ENCODE peak calls at places on chromosomes 13 and 19, in six cellular contexts. One of them, this sample, is unnamed.
A peak's percentile ranks its signal among the peaks of the same experiment; 100 is the strongest.

GRCh38 chr19:19661141-19661674 is 2.3 kb downstream of the ATP13A1 start:
- DNase-seq in upper lobe of right lung: no peak
- DNase-seq in K562: no peak
- DNase-seq in MM.1S: no peak
- DNase-seq in AG04450: no peak
- DNase-seq in sigmoid colon: peak; percentile 40
- DNase-seq in this sample: no peak

GRCh38 chr13:51453308-51453958 is 597 bp upstream of the INTS6 start:
- DNase-seq in sigmoid colon: peak; percentile 92
- DNase-seq in K562: peak; percentile 62
- DNase-seq in AG04450: no peak
- DNase-seq in MM.1S: peak; percentile 59
- DNase-seq in upper lobe of right lung: peak; percentile 94
- DNase-seq in this sample: peak; percentile 73

GRCh38 chr13:113291997-113292862 is 4.8 kb upstream of the LAMP1 start:
- DNase-seq in MM.1S: no peak
- DNase-seq in sigmoid colon: no peak
- DNase-seq in upper lobe of right lung: peak; percentile 83
- DNase-seq in K562: peak; percentile 47
- DNase-seq in AG04450: no peak
- DNase-seq in this sample: no peak

GRCh38 chr13:110365876-110366275 is 58.8 kb downstream of the COL4A2 start:
- DNase-seq in upper lobe of right lung: no peak
- DNase-seq in MM.1S: no peak
- DNase-seq in K562: no peak
- DNase-seq in sigmoid colon: no peak
- DNase-seq in AG04450: no peak
- DNase-seq in this sample: no peak

GRCh38 chr13:50592412-50593145 is 250.9 kb downstream of the DLEU7 start:
- DNase-seq in upper lobe of right lung: no peak
- DNase-seq in sigmoid colon: no peak
- DNase-seq in MM.1S: no peak
- DNase-seq in AG04450: no peak
- DNase-seq in K562: no peak
- DNase-seq in this sample: no peak

GRCh38 chr13:102517959-102518358 is 78.8 kb upstream of the TPP2 start:
- DNase-seq in upper lobe of right lung: no peak
- DNase-seq in MM.1S: no peak
- DNase-seq in sigmoid colon: no peak
- DNase-seq in K562: no peak
- DNase-seq in AG04450: no peak
- DNase-seq in this sample: no peak

GRCh38 chr19:21202865-21203494 is 61.1 kb downstream of the ZNF431 start:
- DNase-seq in sigmoid colon: no peak
- DNase-seq in K562: peak; percentile 63
- DNase-seq in AG04450: no peak
- DNase-seq in MM.1S: peak; percentile 33
- DNase-seq in upper lobe of right lung: no peak
- DNase-seq in this sample: no peak

GRCh38 chr13:40149611-40150283 is 494.3 kb downstream of the COG6 start:
- DNase-seq in K562: no peak
- DNase-seq in MM.1S: no peak
- DNase-seq in sigmoid colon: peak; percentile 79
- DNase-seq in AG04450: peak; percentile 21
- DNase-seq in upper lobe of right lung: no peak
- DNase-seq in this sample: no peak

GRCh38 chr19:33468361-33469170 is 53.0 kb downstream of the PEPD start:
- DNase-seq in AG04450: no peak
- DNase-seq in MM.1S: no peak
- DNase-seq in K562: no peak
- DNase-seq in sigmoid colon: no peak
- DNase-seq in upper lobe of right lung: peak; percentile 43
- DNase-seq in this sample: no peak

GRCh38 chr19:10991076-10991475 is 30.2 kb downstream of the SMARCA4 start:
- DNase-seq in sigmoid colon: no peak
- DNase-seq in AG04450: no peak
- DNase-seq in upper lobe of right lung: no peak
- DNase-seq in MM.1S: no peak
- DNase-seq in K562: no peak
- DNase-seq in this sample: no peak

GRCh38 chr13:30725331-30726085 is 9.8 kb upstream of the ALOX5AP start:
- DNase-seq in sigmoid colon: no peak
- DNase-seq in AG04450: no peak
- DNase-seq in MM.1S: no peak
- DNase-seq in upper lobe of right lung: no peak
- DNase-seq in K562: no peak
- DNase-seq in this sample: no peak

GRCh38 chr19:35229601-35230000 is 1.1 kb upstream of the FAM187B start:
- DNase-seq in AG04450: no peak
- DNase-seq in upper lobe of right lung: peak; percentile 18
- DNase-seq in K562: no peak
- DNase-seq in MM.1S: no peak
- DNase-seq in sigmoid colon: no peak
- DNase-seq in this sample: no peak

GRCh38 chr19:21603431-21604153 is 98.2 kb downstream of the ZNF429 start:
- DNase-seq in K562: no peak
- DNase-seq in AG04450: no peak
- DNase-seq in sigmoid colon: no peak
- DNase-seq in upper lobe of right lung: no peak
- DNase-seq in MM.1S: no peak
- DNase-seq in this sample: no peak

GRCh38 chr13:73622375-73622774 is 511.8 kb downstream of the KLF12 start:
- DNase-seq in AG04450: no peak
- DNase-seq in MM.1S: no peak
- DNase-seq in sigmoid colon: no peak
- DNase-seq in upper lobe of right lung: no peak
- DNase-seq in K562: no peak
- DNase-seq in this sample: no peak

GRCh38 chr13:100533588-100534041 is 55.0 kb downstream of the GGACT start:
- DNase-seq in upper lobe of right lung: no peak
- DNase-seq in sigmoid colon: no peak
- DNase-seq in K562: no peak
- DNase-seq in AG04450: no peak
- DNase-seq in MM.1S: no peak
- DNase-seq in this sample: no peak

GRCh38 chr19:33902802-33903488 is 106.3 kb downstream of the KCTD15 start:
- DNase-seq in MM.1S: no peak
- DNase-seq in sigmoid colon: no peak
- DNase-seq in upper lobe of right lung: no peak
- DNase-seq in K562: peak; percentile 70
- DNase-seq in AG04450: no peak
- DNase-seq in this sample: no peak

GRCh38 chr13:28089065-28089464 is 11.3 kb downstream of the FLT3 start:
- DNase-seq in upper lobe of right lung: no peak
- DNase-seq in MM.1S: no peak
- DNase-seq in AG04450: no peak
- DNase-seq in K562: no peak
- DNase-seq in sigmoid colon: no peak
- DNase-seq in this sample: no peak

GRCh38 chr19:45954132-45954531 is 19.5 kb downstream of the NOVA2 start:
- DNase-seq in upper lobe of right lung: no peak
- DNase-seq in AG04450: no peak
- DNase-seq in MM.1S: no peak
- DNase-seq in K562: no peak
- DNase-seq in sigmoid colon: no peak
- DNase-seq in this sample: no peak

GRCh38 chr19:45952341-45952690 is 21.3 kb downstream of the NOVA2 start:
- DNase-seq in sigmoid colon: no peak
- DNase-seq in K562: no peak
- DNase-seq in MM.1S: no peak
- DNase-seq in AG04450: no peak
- DNase-seq in upper lobe of right lung: no peak
- DNase-seq in this sample: no peak

GRCh38 chr19:45952691-45953505 is 20.8 kb downstream of the NOVA2 start:
- DNase-seq in K562: peak; percentile 89
- DNase-seq in MM.1S: peak; percentile 17
- DNase-seq in upper lobe of right lung: no peak
- DNase-seq in AG04450: peak; percentile 18
- DNase-seq in sigmoid colon: no peak
- DNase-seq in this sample: peak; percentile 29

GRCh38 chr19:45955905-45956608 is 17.6 kb downstream of the NOVA2 start:
- DNase-seq in AG04450: no peak
- DNase-seq in sigmoid colon: peak; percentile 77
- DNase-seq in MM.1S: no peak
- DNase-seq in K562: no peak
- DNase-seq in upper lobe of right lung: no peak
- DNase-seq in this sample: no peak

DNA sequence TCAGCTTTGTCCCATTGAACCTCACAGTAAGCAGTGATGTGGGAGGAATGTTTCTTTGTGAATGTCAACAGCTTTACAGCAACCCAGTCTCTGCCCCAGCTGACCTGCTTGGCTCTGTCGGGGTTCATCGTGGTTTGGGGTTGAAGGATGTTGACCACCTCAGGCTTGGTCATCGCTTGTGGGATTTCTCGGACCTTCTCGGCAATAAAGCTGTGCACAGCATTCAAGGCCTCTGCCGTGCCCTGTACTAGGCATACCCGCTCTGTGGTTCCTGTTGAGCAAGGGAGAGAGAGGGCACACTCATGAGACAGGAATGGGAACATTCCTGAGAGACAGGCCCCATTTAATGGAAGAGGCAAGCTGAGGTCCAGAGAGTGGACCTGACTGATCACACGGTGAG is 20.0 kb downstream of the NOVA2 start:
- DNase-seq in upper lobe of right lung: no peak
- DNase-seq in AG04450: no peak
- DNase-seq in K562: no peak
- DNase-seq in sigmoid colon: no peak
- DNase-seq in MM.1S: no peak
- DNase-seq in this sample: no peak
- H3K27ac ChIP-seq in upper lobe of right lung: peak overlapping the region; percentile 36
- H3K27ac ChIP-seq in AG04450: no peak overlapping the region
- H3K27ac ChIP-seq in K562: no peak overlapping the region
- H3K27ac ChIP-seq in sigmoid colon: no peak overlapping the region
- H3K27ac ChIP-seq in MM.1S: no peak overlapping the region
- H3K27ac ChIP-seq in this sample: no peak overlapping the region

GRCh38 chr13:76887070-76887563 is 912 bp upstream of the KCTD12 start:
- DNase-seq in upper lobe of right lung: no peak
- DNase-seq in AG04450: no peak
- DNase-seq in MM.1S: no peak
- DNase-seq in sigmoid colon: no peak
- DNase-seq in K562: no peak
- DNase-seq in this sample: no peak

GRCh38 chr13:76886005-76886291 is 257 bp downstream of the KCTD12 start:
- DNase-seq in MM.1S: no peak
- DNase-seq in sigmoid colon: no peak
- DNase-seq in upper lobe of right lung: no peak
- DNase-seq in AG04450: no peak
- DNase-seq in K562: no peak
- DNase-seq in this sample: no peak

GRCh38 chr13:76884571-76885202 is 1.5 kb downstream of the KCTD12 start:
- DNase-seq in AG04450: no peak
- DNase-seq in MM.1S: no peak
- DNase-seq in sigmoid colon: peak; percentile 66
- DNase-seq in upper lobe of right lung: no peak
- DNase-seq in K562: no peak
- DNase-seq in this sample: no peak

GRCh38 chr13:76885203-76886004 is 801 bp downstream of the KCTD12 start:
- DNase-seq in MM.1S: peak; percentile 71
- DNase-seq in upper lobe of right lung: peak; percentile 88
- DNase-seq in K562: peak; percentile 9
- DNase-seq in sigmoid colon: peak; percentile 90
- DNase-seq in AG04450: no peak
- DNase-seq in this sample: peak; percentile 47

GRCh38 chr13:76886292-76887061 is at the start of gene KCTD12:
- DNase-seq in sigmoid colon: peak; percentile 96
- DNase-seq in K562: peak; percentile 59
- DNase-seq in MM.1S: peak; percentile 88
- DNase-seq in upper lobe of right lung: peak; percentile 95
- DNase-seq in AG04450: no peak
- DNase-seq in this sample: peak; percentile 71
- TF ChIP-seq CTCF in sigmoid colon: no peak
- TF ChIP-seq CTCF in K562: no peak
- TF ChIP-seq CTCF in MM.1S: no peak
- TF ChIP-seq CTCF in upper lobe of right lung: peak; percentile 31
- TF ChIP-seq CTCF in AG04450: peak; percentile 19
- TF ChIP-seq CTCF in this sample: no peak

DNA sequence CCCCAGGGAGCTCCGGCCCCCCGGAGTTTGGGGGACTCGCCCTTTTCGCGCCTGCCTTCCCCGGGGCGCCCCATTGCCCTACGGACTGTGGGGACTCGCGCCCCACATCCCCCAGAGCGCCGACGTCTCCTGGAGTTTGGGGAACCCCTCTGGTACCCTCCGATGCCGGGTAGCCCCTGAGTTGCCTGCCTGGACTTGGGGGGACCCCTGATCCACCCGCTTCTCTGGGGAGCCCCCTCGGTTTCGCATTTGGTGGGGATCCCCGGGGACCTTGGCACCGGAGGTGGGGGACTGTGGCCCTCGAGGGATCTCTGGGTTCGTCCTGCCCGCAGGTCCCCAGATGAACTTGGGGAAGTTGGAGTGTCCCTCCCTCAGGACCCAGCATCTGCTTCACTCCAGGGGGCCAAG is 782 bp downstream of the EFNA2 start:
- DNase-seq in K562: no peak
- DNase-seq in MM.1S: no peak
- DNase-seq in sigmoid colon: no peak
- DNase-seq in AG04450: no peak
- DNase-seq in upper lobe of right lung: no peak
- DNase-seq in this sample: no peak
- H3K27me3 ChIP-seq in K562: peaks cover 32% of the 10 kb centered on the region
- H3K27me3 ChIP-seq in MM.1S: peaks cover 81% of the 10 kb centered on the region
- H3K27me3 ChIP-seq in sigmoid colon: peaks cover 85% of the 10 kb centered on the region
- H3K27me3 ChIP-seq in AG04450: peaks cover 50% of the 10 kb centered on the region
- H3K27me3 ChIP-seq in upper lobe of right lung: peaks cover 73% of the 10 kb centered on the region
- H3K27me3 ChIP-seq in this sample: peaks cover 54% of the 10 kb centered on the region

DNA sequence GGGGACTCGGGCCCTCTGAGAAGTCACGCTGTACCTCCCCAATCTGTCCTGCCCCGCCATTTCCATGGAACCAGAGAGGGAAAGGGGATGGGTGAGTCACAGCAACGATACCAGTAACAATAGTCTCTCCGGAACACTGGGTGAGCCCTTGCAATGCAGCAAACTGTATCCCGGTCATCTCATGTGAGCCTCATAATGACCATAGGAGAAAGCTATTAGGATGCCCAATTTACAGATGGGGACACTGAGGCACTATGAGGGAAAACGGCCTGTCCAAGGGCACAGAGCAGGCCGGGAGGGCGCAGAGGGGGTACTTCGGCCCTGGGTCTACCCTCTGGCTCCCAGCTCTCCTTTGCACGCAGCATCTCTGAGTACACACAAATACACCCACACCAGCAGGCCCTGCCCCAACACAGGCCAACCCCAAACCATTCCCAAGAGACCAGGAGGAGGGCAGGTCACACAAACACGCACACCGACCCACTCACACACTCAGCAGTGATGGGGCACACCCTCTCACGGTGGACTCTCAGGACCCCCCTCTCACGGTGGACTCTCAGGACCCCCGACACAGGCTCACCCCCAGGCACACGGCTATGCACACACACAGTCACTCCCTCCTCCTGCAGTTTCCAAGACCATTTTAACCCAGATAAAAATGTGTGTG is 18.2 kb downstream of the LRRC4B start:
- DNase-seq in K562: no peak
- DNase-seq in upper lobe of right lung: no peak
- DNase-seq in sigmoid colon: no peak
- DNase-seq in AG04450: no peak
- DNase-seq in MM.1S: no peak
- DNase-seq in this sample: no peak
- H3K27ac ChIP-seq in K562: no peak overlapping the region
- H3K27ac ChIP-seq in upper lobe of right lung: no peak overlapping the region
- H3K27ac ChIP-seq in sigmoid colon: no peak overlapping the region
- H3K27ac ChIP-seq in AG04450: no peak overlapping the region
- H3K27ac ChIP-seq in MM.1S: no peak overlapping the region
- H3K27ac ChIP-seq in this sample: no peak overlapping the region

This sample was measured in CD4-positive, alpha-beta T cell.